ENCODE peak calls at places on chromosomes 16 and 17, in eight cellular contexts. One of them, this sample, is unnamed. For H3K4me1, the result is how much of the 10 kb centered on the place peaks cover.

GRCh38 chr17:74467221-74467951 is 952 bp downstream of the CD300A start:
- DNase-seq in A549: no peak
- DNase-seq in testis: no peak
- DNase-seq in spleen: no peak
- DNase-seq in Peyer's patch: peak
- DNase-seq in IMR-90: no peak
- DNase-seq in heart left ventricle: no peak
- DNase-seq in adrenal gland: no peak
- DNase-seq in this sample: no peak

GRCh38 chr16:77043076-77043475 is 147.9 kb upstream of the MON1B start:
- DNase-seq in A549: peak
- DNase-seq in testis: no peak
- DNase-seq in spleen: no peak
- DNase-seq in Peyer's patch: no peak
- DNase-seq in IMR-90: no peak
- DNase-seq in heart left ventricle: no peak
- DNase-seq in adrenal gland: no peak
- DNase-seq in this sample: no peak

GRCh38 chr17:42456223-42457106 is 2.2 kb upstream of the ATP6V0A1 start:
- DNase-seq in A549: peak
- DNase-seq in testis: peak
- DNase-seq in spleen: no peak
- DNase-seq in Peyer's patch: no peak
- DNase-seq in IMR-90: peak
- DNase-seq in heart left ventricle: no peak
- DNase-seq in adrenal gland: no peak
- DNase-seq in this sample: no peak

GRCh38 chr17:17491031-17491471 is 5.1 kb downstream of the RASD1 start:
- DNase-seq in A549: no peak
- DNase-seq in testis: no peak
- DNase-seq in spleen: peak
- DNase-seq in Peyer's patch: no peak
- DNase-seq in IMR-90: no peak
- DNase-seq in heart left ventricle: no peak
- DNase-seq in adrenal gland: no peak
- DNase-seq in this sample: no peak

GRCh38 chr17:39208893-39209292 is 8.8 kb downstream of the RPL19 start:
- DNase-seq in A549: peak
- DNase-seq in testis: no peak
- DNase-seq in spleen: peak
- DNase-seq in Peyer's patch: peak
- DNase-seq in IMR-90: no peak
- DNase-seq in heart left ventricle: no peak
- DNase-seq in adrenal gland: no peak
- DNase-seq in this sample: no peak

GRCh38 chr16:54651440-54651839 is 279.2 kb upstream of the IRX5 start:
- DNase-seq in A549: no peak
- DNase-seq in testis: no peak
- DNase-seq in spleen: no peak
- DNase-seq in Peyer's patch: no peak
- DNase-seq in IMR-90: no peak
- DNase-seq in heart left ventricle: no peak
- DNase-seq in adrenal gland: no peak
- DNase-seq in this sample: no peak

GRCh38 chr17:8153550-8153956 is 1.3 kb upstream of the PER1 start:
- DNase-seq in A549: peak
- DNase-seq in testis: peak
- DNase-seq in spleen: no peak
- DNase-seq in Peyer's patch: peak
- DNase-seq in IMR-90: peak
- DNase-seq in heart left ventricle: peak
- DNase-seq in adrenal gland: peak
- DNase-seq in this sample: no peak

GRCh38 chr16:69069504-69069903 is 35.9 kb upstream of the HAS3 start:
- DNase-seq in A549: no peak
- DNase-seq in testis: no peak
- DNase-seq in spleen: no peak
- DNase-seq in Peyer's patch: no peak
- DNase-seq in IMR-90: no peak
- DNase-seq in heart left ventricle: no peak
- DNase-seq in adrenal gland: no peak
- DNase-seq in this sample: no peak

GRCh38 chr16:86519649-86520316 is 9.5 kb downstream of the FOXF1 start:
- DNase-seq in A549: peak
- DNase-seq in testis: peak
- DNase-seq in spleen: peak
- DNase-seq in Peyer's patch: peak
- DNase-seq in IMR-90: peak
- DNase-seq in heart left ventricle: peak
- DNase-seq in adrenal gland: peak
- DNase-seq in this sample: peak

GRCh38 chr17:47711366-47712099 is 17.6 kb downstream of the TBKBP1 start:
- DNase-seq in A549: no peak
- DNase-seq in testis: no peak
- DNase-seq in spleen: no peak
- DNase-seq in Peyer's patch: no peak
- DNase-seq in IMR-90: no peak
- DNase-seq in heart left ventricle: no peak
- DNase-seq in adrenal gland: no peak
- DNase-seq in this sample: no peak

GRCh38 chr16:86494039-86494564 is 16.2 kb upstream of the FOXF1 start:
- DNase-seq in A549: no peak
- DNase-seq in testis: no peak
- DNase-seq in spleen: peak
- DNase-seq in Peyer's patch: no peak
- DNase-seq in IMR-90: no peak
- DNase-seq in heart left ventricle: no peak
- DNase-seq in adrenal gland: no peak
- DNase-seq in this sample: no peak

GRCh38 chr17:859461-860195 is 77.5 kb downstream of the MRM3 start:
- DNase-seq in A549: no peak
- DNase-seq in testis: peak
- DNase-seq in spleen: no peak
- DNase-seq in Peyer's patch: no peak
- DNase-seq in IMR-90: peak
- DNase-seq in heart left ventricle: peak
- DNase-seq in adrenal gland: no peak
- DNase-seq in this sample: peak

GRCh38 chr16:2465653-2466415 is 5.3 kb upstream of the NTN3 start:
- DNase-seq in A549: peak
- DNase-seq in testis: no peak
- DNase-seq in spleen: no peak
- DNase-seq in Peyer's patch: no peak
- DNase-seq in IMR-90: no peak
- DNase-seq in heart left ventricle: no peak
- DNase-seq in adrenal gland: no peak
- DNase-seq in this sample: no peak

GRCh38 chr16:2466667-2467300 is 4.3 kb upstream of the NTN3 start:
- DNase-seq in A549: no peak
- DNase-seq in testis: no peak
- DNase-seq in spleen: no peak
- DNase-seq in Peyer's patch: no peak
- DNase-seq in IMR-90: no peak
- DNase-seq in heart left ventricle: no peak
- DNase-seq in adrenal gland: no peak
- DNase-seq in this sample: no peak

GRCh38 chr16:2462031-2462866 is 2.3 kb downstream of the TEDC2 start:
- DNase-seq in A549: no peak
- DNase-seq in testis: no peak
- DNase-seq in spleen: no peak
- DNase-seq in Peyer's patch: no peak
- DNase-seq in IMR-90: no peak
- DNase-seq in heart left ventricle: no peak
- DNase-seq in adrenal gland: no peak
- DNase-seq in this sample: no peak

GRCh38 chr16:2467301-2468141 is 3.6 kb upstream of the NTN3 start:
- DNase-seq in A549: peak
- DNase-seq in testis: peak
- DNase-seq in spleen: no peak
- DNase-seq in Peyer's patch: peak
- DNase-seq in IMR-90: peak
- DNase-seq in heart left ventricle: peak
- DNase-seq in adrenal gland: peak
- DNase-seq in this sample: peak

GRCh38 chr16:2464333-2464732 is 4.4 kb downstream of the TEDC2 start:
- DNase-seq in A549: no peak
- DNase-seq in testis: no peak
- DNase-seq in spleen: no peak
- DNase-seq in Peyer's patch: no peak
- DNase-seq in IMR-90: no peak
- DNase-seq in heart left ventricle: no peak
- DNase-seq in adrenal gland: no peak
- DNase-seq in this sample: no peak
- TF ChIP-seq POLR2A in A549: no peak
- TF ChIP-seq POLR2A in testis: no peak
- TF ChIP-seq POLR2A in spleen: no peak
- TF ChIP-seq POLR2A in Peyer's patch: no peak
- TF ChIP-seq POLR2A in IMR-90: no peak
- TF ChIP-seq POLR2A in heart left ventricle: no peak
- TF ChIP-seq POLR2A in adrenal gland: no peak
- TF ChIP-seq POLR2A in this sample: no peak

GRCh38 chr17:72972263-72972951 is 120.1 kb downstream of the SLC39A11 start:
- DNase-seq in A549: no peak
- DNase-seq in testis: no peak
- DNase-seq in spleen: no peak
- DNase-seq in Peyer's patch: no peak
- DNase-seq in IMR-90: no peak
- DNase-seq in heart left ventricle: no peak
- DNase-seq in adrenal gland: no peak
- DNase-seq in this sample: no peak

GRCh38 chr17:72970794-72971512 is 121.5 kb downstream of the SLC39A11 start:
- DNase-seq in A549: no peak
- DNase-seq in testis: no peak
- DNase-seq in spleen: no peak
- DNase-seq in Peyer's patch: no peak
- DNase-seq in IMR-90: peak
- DNase-seq in heart left ventricle: no peak
- DNase-seq in adrenal gland: peak
- DNase-seq in this sample: no peak

GRCh38 chr17:72969293-72969692 is 123.2 kb downstream of the SLC39A11 start:
- DNase-seq in A549: no peak
- DNase-seq in testis: no peak
- DNase-seq in spleen: no peak
- DNase-seq in Peyer's patch: no peak
- DNase-seq in IMR-90: no peak
- DNase-seq in heart left ventricle: no peak
- DNase-seq in adrenal gland: no peak
- DNase-seq in this sample: no peak

GRCh38 chr17:72970246-72970645 is 122.2 kb downstream of the SLC39A11 start:
- DNase-seq in A549: no peak
- DNase-seq in testis: no peak
- DNase-seq in spleen: no peak
- DNase-seq in Peyer's patch: no peak
- DNase-seq in IMR-90: no peak
- DNase-seq in heart left ventricle: no peak
- DNase-seq in adrenal gland: no peak
- DNase-seq in this sample: no peak

GRCh38 chr17:72971513-72971880 is 121.0 kb downstream of the SLC39A11 start:
- DNase-seq in A549: no peak
- DNase-seq in testis: no peak
- DNase-seq in spleen: no peak
- DNase-seq in Peyer's patch: no peak
- DNase-seq in IMR-90: no peak
- DNase-seq in heart left ventricle: no peak
- DNase-seq in adrenal gland: no peak
- DNase-seq in this sample: no peak
- H3K4me1 ChIP-seq in A549: under half
- H3K4me1 ChIP-seq in testis: under half
- H3K4me1 ChIP-seq in spleen: under half
- H3K4me1 ChIP-seq in Peyer's patch: under half
- H3K4me1 ChIP-seq in IMR-90: under half
- H3K4me1 ChIP-seq in heart left ventricle: under half
- H3K4me1 ChIP-seq in adrenal gland: under half
- H3K4me1 ChIP-seq in this sample: under half

GRCh38 chr17:77738666-77739531 is 219.6 kb upstream of the TNRC6C start:
- DNase-seq in A549: no peak
- DNase-seq in testis: peak
- DNase-seq in spleen: peak
- DNase-seq in Peyer's patch: peak
- DNase-seq in IMR-90: no peak
- DNase-seq in heart left ventricle: peak
- DNase-seq in adrenal gland: peak
- DNase-seq in this sample: no peak
- H3K27ac ChIP-seq in A549: no peak
- H3K27ac ChIP-seq in testis: peak
- H3K27ac ChIP-seq in spleen: peak
- H3K27ac ChIP-seq in Peyer's patch: peak
- H3K27ac ChIP-seq in IMR-90: no peak
- H3K27ac ChIP-seq in heart left ventricle: peak
- H3K27ac ChIP-seq in adrenal gland: peak
- H3K27ac ChIP-seq in this sample: no peak

DNA sequence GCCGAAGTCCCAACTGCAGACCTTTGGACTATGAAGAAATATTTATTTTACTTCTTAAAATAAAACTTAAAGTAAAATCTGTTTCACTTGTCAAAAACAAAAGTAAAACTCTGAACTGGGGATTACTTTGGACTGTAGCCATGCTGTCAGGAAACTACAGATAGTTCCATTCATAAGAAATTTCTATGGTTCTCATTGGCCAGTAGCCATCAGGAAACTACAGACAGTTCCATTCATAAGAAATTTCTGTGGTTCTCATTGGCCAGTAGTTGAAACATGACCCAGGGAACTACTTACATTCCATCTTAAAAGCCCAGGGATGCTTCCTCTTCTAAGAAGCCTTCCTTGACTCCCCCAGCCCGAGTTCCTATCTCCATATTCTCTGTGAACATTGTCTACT is 335.3 kb downstream of the HS3ST4 start:
- DNase-seq in A549: no peak
- DNase-seq in testis: no peak
- DNase-seq in spleen: no peak
- DNase-seq in Peyer's patch: no peak
- DNase-seq in IMR-90: no peak
- DNase-seq in heart left ventricle: no peak
- DNase-seq in adrenal gland: no peak
- DNase-seq in this sample: no peak
- TF ChIP-seq POLR2A in A549: no peak
- TF ChIP-seq POLR2A in testis: no peak
- TF ChIP-seq POLR2A in spleen: no peak
- TF ChIP-seq POLR2A in Peyer's patch: no peak
- TF ChIP-seq POLR2A in IMR-90: no peak
- TF ChIP-seq POLR2A in heart left ventricle: no peak
- TF ChIP-seq POLR2A in adrenal gland: no peak
- TF ChIP-seq POLR2A in this sample: no peak

DNA sequence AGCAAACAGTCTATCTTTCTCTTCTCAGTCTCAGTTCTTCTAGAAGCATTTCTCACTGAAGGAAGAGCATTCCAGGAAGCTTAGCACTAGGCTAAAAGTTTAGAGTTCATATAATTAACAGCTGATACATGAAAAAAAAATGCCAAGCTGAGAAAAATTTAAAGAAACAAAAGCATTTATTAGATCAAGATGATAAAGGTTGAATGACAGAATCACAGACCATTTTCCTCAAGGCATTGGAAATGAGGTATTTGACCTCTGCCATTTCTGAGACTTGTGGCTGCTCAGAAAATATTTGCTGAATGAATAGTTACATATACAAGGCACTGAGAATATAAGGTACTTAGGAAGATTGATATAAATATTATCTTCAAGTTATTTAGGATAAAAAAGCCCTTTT is 901.6 kb upstream of the GOT2 start:
- DNase-seq in A549: no peak
- DNase-seq in testis: no peak
- DNase-seq in spleen: no peak
- DNase-seq in Peyer's patch: no peak
- DNase-seq in IMR-90: peak
- DNase-seq in heart left ventricle: no peak
- DNase-seq in adrenal gland: no peak
- DNase-seq in this sample: no peak
- H3K4me1 ChIP-seq in A549: under half
- H3K4me1 ChIP-seq in testis: under half
- H3K4me1 ChIP-seq in spleen: under half
- H3K4me1 ChIP-seq in Peyer's patch: under half
- H3K4me1 ChIP-seq in IMR-90: under half
- H3K4me1 ChIP-seq in heart left ventricle: under half
- H3K4me1 ChIP-seq in adrenal gland: under half
- H3K4me1 ChIP-seq in this sample: under half

This sample was measured in prostate gland.